ENCODE peak calls at places on chromosomes 13 and 19, in five cellular contexts. One of them, this sample, is unnamed. For H3K9me3, the result is how much of the 10 kb centered on the place peaks cover.

GRCh38 chr19:917323-918151 is at the start of gene KISS1R:
- DNase-seq in hepatocyte: peak
- DNase-seq in neural progenitor cell: peak
- DNase-seq in SK-N-SH: peak
- DNase-seq in MM.1S: no peak
- DNase-seq in this sample: no peak

GRCh38 chr19:15936950-15937349 is 2.6 kb upstream of the CYP4F11 start:
- DNase-seq in MM.1S: no peak
- DNase-seq in neural progenitor cell: no peak
- DNase-seq in SK-N-SH: no peak
- DNase-seq in hepatocyte: no peak
- DNase-seq in this sample: no peak

GRCh38 chr19:6271721-6272410 is 7.9 kb downstream of the MLLT1 start:
- DNase-seq in hepatocyte: peak
- DNase-seq in SK-N-SH: peak
- DNase-seq in neural progenitor cell: peak
- DNase-seq in MM.1S: no peak
- DNase-seq in this sample: no peak

GRCh38 chr13:110017379-110017778 is 231.0 kb upstream of the IRS2 start:
- DNase-seq in MM.1S: no peak
- DNase-seq in hepatocyte: peak
- DNase-seq in neural progenitor cell: no peak
- DNase-seq in SK-N-SH: no peak
- DNase-seq in this sample: peak

GRCh38 chr13:26541041-26541440 is 16.4 kb upstream of the WASF3 start:
- DNase-seq in MM.1S: no peak
- DNase-seq in neural progenitor cell: no peak
- DNase-seq in hepatocyte: no peak
- DNase-seq in SK-N-SH: no peak
- DNase-seq in this sample: no peak

GRCh38 chr13:66069570-66069969 is 1160.6 kb downstream of the PCDH9 start:
- DNase-seq in MM.1S: no peak
- DNase-seq in hepatocyte: no peak
- DNase-seq in neural progenitor cell: no peak
- DNase-seq in SK-N-SH: no peak
- DNase-seq in this sample: no peak

GRCh38 chr13:106156468-106156867 is 379.0 kb downstream of the EFNB2 start:
- DNase-seq in MM.1S: no peak
- DNase-seq in hepatocyte: peak
- DNase-seq in neural progenitor cell: no peak
- DNase-seq in SK-N-SH: no peak
- DNase-seq in this sample: peak

GRCh38 chr13:91108315-91108714 is 239.2 kb upstream of the MIR17HG start:
- DNase-seq in SK-N-SH: no peak
- DNase-seq in MM.1S: no peak
- DNase-seq in hepatocyte: no peak
- DNase-seq in neural progenitor cell: no peak
- DNase-seq in this sample: no peak

GRCh38 chr13:95614641-95615245 is 29.8 kb downstream of the DZIP1 start:
- DNase-seq in hepatocyte: no peak
- DNase-seq in MM.1S: no peak
- DNase-seq in SK-N-SH: no peak
- DNase-seq in neural progenitor cell: no peak
- DNase-seq in this sample: no peak
- H3K9me3 ChIP-seq in hepatocyte: under half
- H3K9me3 ChIP-seq in MM.1S: under half
- H3K9me3 ChIP-seq in SK-N-SH: under half
- H3K9me3 ChIP-seq in neural progenitor cell: under half
- H3K9me3 ChIP-seq in this sample: under half

GRCh38 chr13:44989071-44989889 is at the start of the genes GPALPP1 and NUFIP1:
- DNase-seq in neural progenitor cell: peak
- DNase-seq in SK-N-SH: peak
- DNase-seq in hepatocyte: peak
- DNase-seq in MM.1S: peak
- DNase-seq in this sample: peak
- TF ChIP-seq EZH2phosphoT487 in neural progenitor cell: no peak
- TF ChIP-seq EZH2phosphoT487 in SK-N-SH: no peak
- TF ChIP-seq EZH2phosphoT487 in hepatocyte: no peak
- TF ChIP-seq EZH2phosphoT487 in MM.1S: no peak
- TF ChIP-seq EZH2phosphoT487 in this sample: no peak

GRCh38 chr13:104809483-104809882 is 1726.0 kb downstream of the EFNB2 start:
- DNase-seq in MM.1S: no peak
- DNase-seq in SK-N-SH: no peak
- DNase-seq in hepatocyte: no peak
- DNase-seq in neural progenitor cell: no peak
- DNase-seq in this sample: no peak
- H3K9me3 ChIP-seq in MM.1S: under half
- H3K9me3 ChIP-seq in SK-N-SH: under half
- H3K9me3 ChIP-seq in hepatocyte: under half
- H3K9me3 ChIP-seq in neural progenitor cell: under half
- H3K9me3 ChIP-seq in this sample: under half

GRCh38 chr13:48236528-48237353 is 3.7 kb downstream of the ITM2B start:
- DNase-seq in MM.1S: no peak
- DNase-seq in hepatocyte: no peak
- DNase-seq in neural progenitor cell: no peak
- DNase-seq in SK-N-SH: no peak
- DNase-seq in this sample: no peak
- TF ChIP-seq EZH2phosphoT487 in MM.1S: no peak
- TF ChIP-seq EZH2phosphoT487 in hepatocyte: no peak
- TF ChIP-seq EZH2phosphoT487 in neural progenitor cell: no peak
- TF ChIP-seq EZH2phosphoT487 in SK-N-SH: no peak
- TF ChIP-seq EZH2phosphoT487 in this sample: no peak

GRCh38 chr13:18998389-18998788 is 183.2 kb downstream of the TUBA3C start:
- DNase-seq in hepatocyte: no peak
- DNase-seq in SK-N-SH: no peak
- DNase-seq in MM.1S: no peak
- DNase-seq in neural progenitor cell: no peak
- DNase-seq in this sample: no peak
- H3K9me3 ChIP-seq in hepatocyte: under half
- H3K9me3 ChIP-seq in SK-N-SH: under half
- H3K9me3 ChIP-seq in MM.1S: under half
- H3K9me3 ChIP-seq in neural progenitor cell: under half
- H3K9me3 ChIP-seq in this sample: under half

GRCh38 chr13:44814144-44814543 is 175.1 kb downstream of the NUFIP1 start:
- DNase-seq in MM.1S: no peak
- DNase-seq in SK-N-SH: no peak
- DNase-seq in hepatocyte: no peak
- DNase-seq in neural progenitor cell: no peak
- DNase-seq in this sample: no peak

GRCh38 chr13:44815507-44816074 is 173.7 kb downstream of the NUFIP1 start:
- DNase-seq in neural progenitor cell: peak
- DNase-seq in SK-N-SH: no peak
- DNase-seq in MM.1S: no peak
- DNase-seq in hepatocyte: peak
- DNase-seq in this sample: peak

GRCh38 chr13:44812818-44813217 is 176.5 kb downstream of the NUFIP1 start:
- DNase-seq in SK-N-SH: no peak
- DNase-seq in MM.1S: no peak
- DNase-seq in hepatocyte: no peak
- DNase-seq in neural progenitor cell: no peak
- DNase-seq in this sample: no peak

GRCh38 chr13:44816701-44817684 is 172.3 kb downstream of the NUFIP1 start:
- DNase-seq in hepatocyte: no peak
- DNase-seq in MM.1S: no peak
- DNase-seq in neural progenitor cell: no peak
- DNase-seq in SK-N-SH: no peak
- DNase-seq in this sample: peak

DNA sequence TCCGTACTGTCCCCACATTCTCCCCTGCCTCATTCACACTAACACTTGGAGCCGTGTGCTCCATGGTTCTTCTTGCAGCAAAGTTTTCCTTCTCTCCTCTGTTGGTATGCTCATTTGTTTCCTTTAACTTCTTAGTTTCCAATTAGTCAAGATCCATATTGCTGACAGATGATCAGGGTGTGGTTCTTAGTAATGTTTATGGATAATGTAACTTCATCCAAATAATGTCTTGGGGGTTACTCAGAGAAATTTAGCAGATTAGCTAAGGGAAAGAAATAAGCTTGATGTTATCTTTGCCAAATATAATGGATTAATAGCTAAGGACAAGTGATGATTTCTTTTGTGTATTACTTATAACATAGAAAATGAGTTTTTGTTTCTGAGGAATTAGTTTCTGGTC is 174.4 kb downstream of the NUFIP1 start:
- DNase-seq in MM.1S: no peak
- DNase-seq in SK-N-SH: no peak
- DNase-seq in neural progenitor cell: no peak
- DNase-seq in hepatocyte: no peak
- DNase-seq in this sample: no peak
- TF ChIP-seq EZH2phosphoT487 in MM.1S: no peak
- TF ChIP-seq EZH2phosphoT487 in SK-N-SH: no peak
- TF ChIP-seq EZH2phosphoT487 in neural progenitor cell: no peak
- TF ChIP-seq EZH2phosphoT487 in hepatocyte: no peak
- TF ChIP-seq EZH2phosphoT487 in this sample: no peak

DNA sequence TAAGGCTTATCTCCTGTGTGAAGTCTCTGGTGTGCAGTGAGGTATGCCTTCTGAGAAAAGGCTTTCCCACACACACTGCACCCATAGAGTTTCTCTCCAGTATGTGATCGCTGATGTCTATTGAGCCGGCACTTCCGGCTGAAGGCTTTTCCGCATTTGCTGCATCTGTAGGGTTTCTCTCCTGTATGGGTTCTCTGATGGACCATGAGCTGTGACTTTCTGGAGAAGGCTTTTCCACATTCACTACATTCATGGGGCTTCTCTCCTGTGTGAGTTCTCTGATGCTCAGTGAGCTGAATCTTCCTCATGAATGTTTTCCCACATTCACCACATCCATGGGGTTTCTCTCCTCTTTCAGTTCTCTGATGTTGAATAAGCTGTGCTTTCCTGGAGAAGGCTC is 14.7 kb downstream of the ZNF577 start:
- DNase-seq in hepatocyte: no peak
- DNase-seq in MM.1S: no peak
- DNase-seq in neural progenitor cell: no peak
- DNase-seq in SK-N-SH: no peak
- DNase-seq in this sample: no peak
- H3K9me3 ChIP-seq in hepatocyte: half or more
- H3K9me3 ChIP-seq in MM.1S: under half
- H3K9me3 ChIP-seq in neural progenitor cell: half or more
- H3K9me3 ChIP-seq in SK-N-SH: under half
- H3K9me3 ChIP-seq in this sample: under half

DNA sequence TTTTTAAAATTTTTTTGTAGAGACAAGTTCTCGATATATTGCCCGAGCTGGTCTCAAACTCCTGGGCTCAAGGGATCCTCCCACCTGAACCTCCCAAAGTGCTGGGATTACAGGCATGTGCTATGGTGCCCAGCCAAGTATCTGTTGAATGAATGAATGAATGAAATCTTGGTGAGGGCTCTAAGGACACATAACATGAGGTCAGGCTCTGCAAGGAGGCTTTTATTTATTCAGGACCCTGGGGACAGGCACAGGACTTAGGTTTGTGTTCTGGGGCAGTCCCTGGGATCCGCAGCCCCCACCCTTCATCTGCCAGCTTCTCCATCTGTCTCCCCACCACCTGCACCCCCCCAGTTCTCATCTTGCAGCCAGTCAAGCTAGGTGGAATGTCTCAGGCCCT is 4.6 kb downstream of the PTGIR start:
- DNase-seq in SK-N-SH: no peak
- DNase-seq in hepatocyte: no peak
- DNase-seq in neural progenitor cell: no peak
- DNase-seq in MM.1S: no peak
- DNase-seq in this sample: no peak
- TF ChIP-seq EZH2phosphoT487 in SK-N-SH: no peak
- TF ChIP-seq EZH2phosphoT487 in hepatocyte: no peak
- TF ChIP-seq EZH2phosphoT487 in neural progenitor cell: no peak
- TF ChIP-seq EZH2phosphoT487 in MM.1S: no peak
- TF ChIP-seq EZH2phosphoT487 in this sample: no peak

DNA sequence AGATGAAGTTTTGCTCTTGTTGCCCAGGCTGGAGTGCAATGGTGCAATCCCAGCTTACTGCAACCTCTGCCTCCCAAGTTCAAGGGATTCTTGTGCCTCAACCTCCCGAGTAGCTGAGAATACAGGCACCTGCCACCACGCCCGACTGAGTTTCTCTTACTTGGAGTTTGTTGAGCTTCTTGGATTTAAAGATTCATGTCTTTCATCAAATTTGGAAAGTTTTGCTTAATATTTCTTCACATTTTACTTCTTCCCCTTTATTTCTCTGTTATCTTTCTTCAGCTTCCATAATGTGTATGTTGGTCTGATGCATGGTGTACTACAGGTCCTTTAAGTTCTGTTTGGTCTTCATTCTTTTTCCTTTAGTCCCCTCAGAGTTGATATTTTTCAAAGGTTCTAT is 8.9 kb upstream of the ZNF560 start:
- DNase-seq in neural progenitor cell: no peak
- DNase-seq in hepatocyte: no peak
- DNase-seq in MM.1S: no peak
- DNase-seq in SK-N-SH: no peak
- DNase-seq in this sample: no peak
- H3K9me3 ChIP-seq in neural progenitor cell: under half
- H3K9me3 ChIP-seq in hepatocyte: under half
- H3K9me3 ChIP-seq in MM.1S: under half
- H3K9me3 ChIP-seq in SK-N-SH: under half
- H3K9me3 ChIP-seq in this sample: under half

GRCh38 chr19:39196320-39196719 is 444 bp upstream of the NCCRP1 start:
- DNase-seq in neural progenitor cell: peak
- DNase-seq in SK-N-SH: no peak
- DNase-seq in MM.1S: no peak
- DNase-seq in hepatocyte: no peak
- DNase-seq in this sample: no peak
- TF ChIP-seq EZH2phosphoT487 in neural progenitor cell: no peak
- TF ChIP-seq EZH2phosphoT487 in SK-N-SH: no peak
- TF ChIP-seq EZH2phosphoT487 in MM.1S: no peak
- TF ChIP-seq EZH2phosphoT487 in hepatocyte: no peak
- TF ChIP-seq EZH2phosphoT487 in this sample: no peak

This sample was measured in HCT116.